ENCODE peak calls at places on chromosomes 6 and 20, in four cellular contexts. One of them, this sample, is unnamed.

GRCh38 chr6:41372526-41373366 is 37.3 kb downstream of the NCR2 start:
- DNase-seq in astrocyte: no peak
- DNase-seq in left ventricle myocardium inferior: no peak
- DNase-seq in effector memory CD4-positive, alpha-beta T cell: no peak
- DNase-seq in this sample: no peak

GRCh38 chr6:33018904-33019303 is 9.5 kb upstream of the HLA-DOA start:
- DNase-seq in astrocyte: no peak
- DNase-seq in left ventricle myocardium inferior: peak; percentile 49
- DNase-seq in effector memory CD4-positive, alpha-beta T cell: no peak
- DNase-seq in this sample: peak; percentile 76

GRCh38 chr6:20038805-20039204 is 173.5 kb downstream of the MBOAT1 start:
- DNase-seq in astrocyte: peak; percentile 28
- DNase-seq in left ventricle myocardium inferior: no peak
- DNase-seq in effector memory CD4-positive, alpha-beta T cell: no peak
- DNase-seq in this sample: no peak

GRCh38 chr6:67629268-67629667 is 1005.8 kb upstream of the ADGRB3 start:
- DNase-seq in astrocyte: peak; percentile 62
- DNase-seq in left ventricle myocardium inferior: no peak
- DNase-seq in effector memory CD4-positive, alpha-beta T cell: no peak
- DNase-seq in this sample: no peak

GRCh38 chr6:35716798-35717197 is 20.0 kb upstream of the ARMC12 start:
- DNase-seq in astrocyte: no peak
- DNase-seq in left ventricle myocardium inferior: no peak
- DNase-seq in effector memory CD4-positive, alpha-beta T cell: no peak
- DNase-seq in this sample: peak; percentile 78

GRCh38 chr6:25404693-25405169 is 125.6 kb downstream of the CARMIL1 start:
- DNase-seq in astrocyte: no peak
- DNase-seq in left ventricle myocardium inferior: no peak
- DNase-seq in effector memory CD4-positive, alpha-beta T cell: peak; percentile 9
- DNase-seq in this sample: peak; percentile 49

GRCh38 chr6:133973109-133973971 is 20.3 kb downstream of the TBPL1 start:
- DNase-seq in astrocyte: no peak
- DNase-seq in left ventricle myocardium inferior: no peak
- DNase-seq in effector memory CD4-positive, alpha-beta T cell: no peak
- DNase-seq in this sample: peak; percentile 51

GRCh38 chr6:130836071-130836670 is 9.0 kb downstream of the SMLR1 start:
- DNase-seq in astrocyte: no peak
- DNase-seq in left ventricle myocardium inferior: no peak
- DNase-seq in effector memory CD4-positive, alpha-beta T cell: no peak
- DNase-seq in this sample: no peak

GRCh38 chr20:21702553-21703467 is 2.7 kb upstream of the PAX1 start:
- DNase-seq in astrocyte: no peak
- DNase-seq in left ventricle myocardium inferior: peak; percentile 43
- DNase-seq in effector memory CD4-positive, alpha-beta T cell: no peak
- DNase-seq in this sample: peak; percentile 23

GRCh38 chr6:47897233-47897632 is 115.4 kb downstream of the OPN5 start:
- DNase-seq in astrocyte: peak; percentile 37
- DNase-seq in left ventricle myocardium inferior: no peak
- DNase-seq in effector memory CD4-positive, alpha-beta T cell: no peak
- DNase-seq in this sample: no peak

GRCh38 chr6:37582309-37582708 is 82.6 kb upstream of the CCDC167 start:
- DNase-seq in astrocyte: no peak
- DNase-seq in left ventricle myocardium inferior: no peak
- DNase-seq in effector memory CD4-positive, alpha-beta T cell: no peak
- DNase-seq in this sample: no peak

GRCh38 chr20:37327748-37328147 is 18.2 kb upstream of the SRC start:
- DNase-seq in astrocyte: peak; percentile 83
- DNase-seq in left ventricle myocardium inferior: peak; percentile 69
- DNase-seq in effector memory CD4-positive, alpha-beta T cell: no peak
- DNase-seq in this sample: no peak

GRCh38 chr6:154302111-154302752 is 54.4 kb downstream of the IPCEF1 start:
- DNase-seq in astrocyte: peak; percentile 93
- DNase-seq in left ventricle myocardium inferior: no peak
- DNase-seq in effector memory CD4-positive, alpha-beta T cell: no peak
- DNase-seq in this sample: peak; percentile 26

GRCh38 chr6:7142228-7142801 is 34.6 kb downstream of the RREB1 start:
- DNase-seq in astrocyte: no peak
- DNase-seq in left ventricle myocardium inferior: no peak
- DNase-seq in effector memory CD4-positive, alpha-beta T cell: no peak
- DNase-seq in this sample: no peak

GRCh38 chr6:5085638-5086293 is 625 bp downstream of the PPP1R3G start:
- DNase-seq in astrocyte: peak; percentile 27
- DNase-seq in left ventricle myocardium inferior: peak; percentile 39
- DNase-seq in effector memory CD4-positive, alpha-beta T cell: no peak
- DNase-seq in this sample: no peak

GRCh38 chr6:5084787-5085637 is at the start of gene PPP1R3G:
- DNase-seq in astrocyte: peak; percentile 59
- DNase-seq in left ventricle myocardium inferior: peak; percentile 69
- DNase-seq in effector memory CD4-positive, alpha-beta T cell: no peak
- DNase-seq in this sample: peak; percentile 29

GRCh38 chr6:5086294-5086890 is 1.3 kb downstream of the PPP1R3G start:
- DNase-seq in astrocyte: no peak
- DNase-seq in left ventricle myocardium inferior: no peak
- DNase-seq in effector memory CD4-positive, alpha-beta T cell: no peak
- DNase-seq in this sample: no peak

GRCh38 chr6:5088780-5089179 is 3.6 kb downstream of the PPP1R3G start:
- DNase-seq in astrocyte: no peak
- DNase-seq in left ventricle myocardium inferior: no peak
- DNase-seq in effector memory CD4-positive, alpha-beta T cell: no peak
- DNase-seq in this sample: no peak

DNA sequence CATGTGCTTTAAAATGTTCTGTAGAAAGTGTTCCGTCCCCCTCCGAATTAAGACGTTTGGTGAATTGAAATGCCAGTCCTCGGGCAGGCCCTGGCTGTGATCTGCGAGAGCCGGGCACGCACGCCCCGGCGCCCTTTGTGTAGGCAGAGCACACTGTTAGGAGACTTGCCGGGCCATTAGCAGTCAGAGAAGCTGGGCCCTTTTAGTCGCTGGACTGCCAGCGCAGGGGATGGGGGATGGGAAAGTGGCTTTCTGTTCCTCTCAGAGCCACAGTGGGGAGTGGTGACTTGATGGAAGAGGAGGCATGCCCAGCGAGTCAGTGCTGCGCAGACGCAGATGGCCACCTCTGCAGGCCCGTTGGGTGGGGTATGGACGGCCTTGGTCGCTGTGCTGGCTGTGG is 2.2 kb downstream of the PPP1R3G start:
- DNase-seq in astrocyte: no peak
- DNase-seq in left ventricle myocardium inferior: peak; percentile 46
- DNase-seq in effector memory CD4-positive, alpha-beta T cell: no peak
- DNase-seq in this sample: no peak
- H3K27ac ChIP-seq in astrocyte: no peak overlapping the region
- H3K27ac ChIP-seq in left ventricle myocardium inferior: no peak overlapping the region
- H3K27ac ChIP-seq in effector memory CD4-positive, alpha-beta T cell: no peak overlapping the region
- H3K27ac ChIP-seq in this sample: no peak overlapping the region

GRCh38 chr6:147297124-147297523 is 92.9 kb downstream of the STXBP5 start:
- DNase-seq in astrocyte: no peak
- DNase-seq in left ventricle myocardium inferior: no peak
- DNase-seq in effector memory CD4-positive, alpha-beta T cell: no peak
- DNase-seq in this sample: no peak

GRCh38 chr6:147299035-147299434 is 94.8 kb downstream of the STXBP5 start:
- DNase-seq in astrocyte: no peak
- DNase-seq in left ventricle myocardium inferior: no peak
- DNase-seq in effector memory CD4-positive, alpha-beta T cell: no peak
- DNase-seq in this sample: no peak

GRCh38 chr6:147301070-147301469 is 96.9 kb downstream of the STXBP5 start:
- DNase-seq in astrocyte: no peak
- DNase-seq in left ventricle myocardium inferior: no peak
- DNase-seq in effector memory CD4-positive, alpha-beta T cell: no peak
- DNase-seq in this sample: no peak

GRCh38 chr6:147298461-147298860 is 94.2 kb downstream of the STXBP5 start:
- DNase-seq in astrocyte: no peak
- DNase-seq in left ventricle myocardium inferior: no peak
- DNase-seq in effector memory CD4-positive, alpha-beta T cell: no peak
- DNase-seq in this sample: no peak

DNA sequence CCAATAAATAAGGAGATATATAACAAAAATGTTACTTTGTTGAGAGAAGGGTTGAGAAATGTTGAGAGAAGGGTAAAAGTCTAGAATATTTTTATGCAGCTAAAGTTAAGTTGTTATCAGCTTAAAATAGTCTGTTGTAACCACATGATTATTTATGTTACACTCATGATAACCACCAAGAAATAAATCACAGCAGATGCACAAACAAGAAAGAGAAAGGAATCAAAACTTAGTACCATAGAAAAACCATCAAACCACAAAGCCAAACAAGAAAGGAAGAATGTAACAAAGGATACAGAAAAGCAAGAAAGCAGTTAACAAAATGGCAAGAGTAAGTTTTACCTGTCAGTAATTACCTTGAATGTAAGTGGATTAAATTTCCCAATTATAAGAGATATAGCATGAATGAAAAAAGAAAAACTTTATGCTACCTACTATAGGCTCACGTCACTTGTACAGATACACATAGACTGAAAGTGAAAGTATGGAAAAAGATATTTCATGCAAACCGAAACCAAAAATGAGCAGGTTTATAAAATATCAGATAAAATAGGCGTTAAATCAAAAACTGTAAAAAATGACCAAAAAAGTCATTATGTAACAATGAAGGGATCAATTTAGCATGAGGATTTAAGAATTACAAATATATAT is 93.6 kb downstream of the STXBP5 start:
- DNase-seq in astrocyte: peak; percentile 60
- DNase-seq in left ventricle myocardium inferior: no peak
- DNase-seq in effector memory CD4-positive, alpha-beta T cell: no peak
- DNase-seq in this sample: no peak
- H3K9me3 ChIP-seq in astrocyte: no peaks in the 10 kb centered on the region
- H3K9me3 ChIP-seq in left ventricle myocardium inferior: peaks cover 29% of the 10 kb centered on the region
- H3K9me3 ChIP-seq in effector memory CD4-positive, alpha-beta T cell: peaks cover 8% of the 10 kb centered on the region
- H3K9me3 ChIP-seq in this sample: no peaks in the 10 kb centered on the region

DNA sequence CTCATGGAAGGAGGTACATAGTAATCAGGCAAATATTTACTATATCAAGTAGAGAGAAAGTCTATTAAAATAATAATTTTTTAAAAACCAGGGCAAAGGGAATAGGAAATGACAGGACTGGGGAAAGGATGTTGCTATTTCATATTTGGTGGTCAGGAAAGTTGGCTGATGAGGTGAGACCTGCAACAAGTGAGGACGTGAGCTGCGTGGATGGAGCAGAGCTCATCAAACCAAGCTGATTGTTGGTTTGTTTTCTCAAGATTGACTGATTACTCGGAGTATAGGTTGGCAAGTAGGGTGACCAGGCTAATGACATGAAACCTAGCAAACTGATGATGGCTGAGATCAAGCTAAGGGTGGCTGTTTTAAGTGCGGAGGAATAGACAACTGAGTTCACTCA is 6.0 kb downstream of the GJA1 start:
- DNase-seq in astrocyte: no peak
- DNase-seq in left ventricle myocardium inferior: no peak
- DNase-seq in effector memory CD4-positive, alpha-beta T cell: no peak
- DNase-seq in this sample: no peak
- H3K4me3 ChIP-seq in astrocyte: peak overlapping the region; percentile 42
- H3K4me3 ChIP-seq in left ventricle myocardium inferior: peak overlapping the region; percentile 80
- H3K4me3 ChIP-seq in effector memory CD4-positive, alpha-beta T cell: no peak overlapping the region
- H3K4me3 ChIP-seq in this sample: no peak overlapping the region

GRCh38 chr6:90074161-90074560 is 179.9 kb downstream of the GJA10 start:
- DNase-seq in astrocyte: peak; percentile 45
- DNase-seq in left ventricle myocardium inferior: no peak
- DNase-seq in effector memory CD4-positive, alpha-beta T cell: no peak
- DNase-seq in this sample: no peak
- H3K27ac ChIP-seq in astrocyte: no peak overlapping the region
- H3K27ac ChIP-seq in left ventricle myocardium inferior: no peak overlapping the region
- H3K27ac ChIP-seq in effector memory CD4-positive, alpha-beta T cell: no peak overlapping the region
- H3K27ac ChIP-seq in this sample: no peak overlapping the region

DNA sequence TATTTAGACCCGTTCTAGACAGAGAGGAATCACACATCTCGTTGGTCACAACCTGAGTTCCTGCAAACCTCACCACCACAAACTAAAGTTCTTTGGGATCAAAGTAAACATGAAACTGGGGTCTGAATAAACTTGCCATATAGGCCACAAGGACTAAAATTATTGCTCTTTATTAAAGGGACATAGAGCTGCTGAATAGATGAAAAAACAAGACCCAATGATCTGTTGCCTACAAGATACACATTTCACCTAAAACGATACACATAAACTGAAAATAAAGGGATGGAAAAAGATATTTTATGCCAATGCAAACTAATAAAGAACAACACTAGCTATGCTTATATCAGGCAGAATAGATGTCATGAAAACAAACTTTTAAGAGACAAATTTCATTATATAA is 623.0 kb downstream of the TBC1D32 start:
- DNase-seq in astrocyte: no peak
- DNase-seq in left ventricle myocardium inferior: no peak
- DNase-seq in effector memory CD4-positive, alpha-beta T cell: no peak
- DNase-seq in this sample: no peak
- H3K9me3 ChIP-seq in astrocyte: no peaks in the 10 kb centered on the region
- H3K9me3 ChIP-seq in left ventricle myocardium inferior: peaks cover 56% of the 10 kb centered on the region
- H3K9me3 ChIP-seq in effector memory CD4-positive, alpha-beta T cell: no peaks in the 10 kb centered on the region
- H3K9me3 ChIP-seq in this sample: peaks cover 2% of the 10 kb centered on the region

This sample was measured in small intestine.